ENCODE peak calls at places on chromosomes 16 and 17, in four cellular contexts. One of them, this sample, is unnamed.
A peak's percentile ranks its signal among the peaks of the same experiment; 100 is the strongest.

GRCh38 chr17:9700754-9701476 is 55.6 kb downstream of the USP43 start:
- DNase-seq in cardiac muscle cell: peak; percentile 18
- DNase-seq in GM03348: no peak
- DNase-seq in EH: no peak
- DNase-seq in this sample: no peak

GRCh38 chr17:81432873-81433451 is 37.7 kb downstream of the BAHCC1 start:
- DNase-seq in cardiac muscle cell: no peak
- DNase-seq in GM03348: no peak
- DNase-seq in EH: no peak
- DNase-seq in this sample: no peak

GRCh38 chr17:7552621-7553051 is 3.8 kb downstream of the TNFSF12 start:
- DNase-seq in cardiac muscle cell: no peak
- DNase-seq in GM03348: no peak
- DNase-seq in EH: no peak
- DNase-seq in this sample: no peak

GRCh38 chr16:10039220-10040096 is 142.8 kb downstream of the GRIN2A start:
- DNase-seq in cardiac muscle cell: peak; percentile 66
- DNase-seq in GM03348: peak; percentile 24
- DNase-seq in EH: peak; percentile 15
- DNase-seq in this sample: peak; percentile 48

GRCh38 chr17:2058521-2059124 is 3.7 kb downstream of the HIC1 start:
- DNase-seq in cardiac muscle cell: peak; percentile 55
- DNase-seq in GM03348: no peak
- DNase-seq in EH: peak; percentile 66
- DNase-seq in this sample: no peak

GRCh38 chr17:64466019-64466735 is 17.3 kb downstream of the MILR1 start:
- DNase-seq in cardiac muscle cell: no peak
- DNase-seq in GM03348: no peak
- DNase-seq in EH: peak; percentile 41
- DNase-seq in this sample: no peak

GRCh38 chr17:35799942-35800341 is 4.5 kb upstream of the MMP28 start:
- DNase-seq in cardiac muscle cell: no peak
- DNase-seq in GM03348: peak; percentile 83
- DNase-seq in EH: peak; percentile 85
- DNase-seq in this sample: peak; percentile 74

GRCh38 chr16:56950881-56951771 is 10.6 kb upstream of the CETP start:
- DNase-seq in cardiac muscle cell: peak; percentile 75
- DNase-seq in GM03348: peak; percentile 82
- DNase-seq in EH: peak; percentile 64
- DNase-seq in this sample: peak; percentile 61

GRCh38 chr16:89905511-89906140 is 13.0 kb upstream of the MC1R start:
- DNase-seq in cardiac muscle cell: no peak
- DNase-seq in GM03348: no peak
- DNase-seq in EH: no peak
- DNase-seq in this sample: no peak

GRCh38 chr17:1110844-1111598 is 68.8 kb downstream of the ABR start:
- DNase-seq in cardiac muscle cell: peak; percentile 50
- DNase-seq in GM03348: peak; percentile 84
- DNase-seq in EH: peak; percentile 95
- DNase-seq in this sample: peak; percentile 97

GRCh38 chr17:28335959-28336871 is 654 bp downstream of the TNFAIP1 start:
- DNase-seq in cardiac muscle cell: peak; percentile 83
- DNase-seq in GM03348: peak; percentile 72
- DNase-seq in EH: peak; percentile 94
- DNase-seq in this sample: peak; percentile 95

GRCh38 chr16:90077757-90078593 is 844 bp upstream of the PRDM7 start:
- DNase-seq in cardiac muscle cell: peak; percentile 0
- DNase-seq in GM03348: peak; percentile 27
- DNase-seq in EH: no peak
- DNase-seq in this sample: no peak

GRCh38 chr17:58786586-58787295 is 31.1 kb downstream of the PPM1E start:
- DNase-seq in cardiac muscle cell: no peak
- DNase-seq in GM03348: peak; percentile 34
- DNase-seq in EH: peak; percentile 92
- DNase-seq in this sample: peak; percentile 91

GRCh38 chr16:56611281-56611833 is 3.0 kb downstream of the MT2A start:
- DNase-seq in cardiac muscle cell: no peak
- DNase-seq in GM03348: peak; percentile 33
- DNase-seq in EH: peak; percentile 64
- DNase-seq in this sample: peak; percentile 55

GRCh38 chr17:61392679-61393078 is 7.0 kb upstream of the TBX2 start:
- DNase-seq in cardiac muscle cell: no peak
- DNase-seq in GM03348: no peak
- DNase-seq in EH: no peak
- DNase-seq in this sample: no peak

GRCh38 chr16:83970430-83970815 is 2.4 kb downstream of the NECAB2 start:
- DNase-seq in cardiac muscle cell: no peak
- DNase-seq in GM03348: no peak
- DNase-seq in EH: no peak
- DNase-seq in this sample: no peak

GRCh38 chr16:3618782-3619166 is 7.4 kb upstream of the SLX4 start:
- DNase-seq in cardiac muscle cell: no peak
- DNase-seq in GM03348: no peak
- DNase-seq in EH: peak; percentile 26
- DNase-seq in this sample: peak; percentile 20

GRCh38 chr17:67027031-67027628 is 17.2 kb upstream of the CACNG1 start:
- DNase-seq in cardiac muscle cell: no peak
- DNase-seq in GM03348: peak; percentile 41
- DNase-seq in EH: peak; percentile 25
- DNase-seq in this sample: peak; percentile 20

GRCh38 chr17:1094591-1094990 is 85.2 kb downstream of the ABR start:
- DNase-seq in cardiac muscle cell: no peak
- DNase-seq in GM03348: no peak
- DNase-seq in EH: no peak
- DNase-seq in this sample: no peak

GRCh38 chr17:78224226-78225087 is 7.0 kb upstream of the TMEM235 start:
- DNase-seq in cardiac muscle cell: no peak
- DNase-seq in GM03348: no peak
- DNase-seq in EH: no peak
- DNase-seq in this sample: no peak

GRCh38 chr16:56737539-56737938 is 7.6 kb downstream of the NUP93 start:
- DNase-seq in cardiac muscle cell: no peak
- DNase-seq in GM03348: no peak
- DNase-seq in EH: no peak
- DNase-seq in this sample: no peak

GRCh38 chr17:40901981-40902862 is 17.2 kb upstream of the KRT20 start:
- DNase-seq in cardiac muscle cell: no peak
- DNase-seq in GM03348: no peak
- DNase-seq in EH: peak; percentile 74
- DNase-seq in this sample: peak; percentile 38

GRCh38 chr16:81945665-81946064 is 65.6 kb downstream of the SDR42E1 start:
- DNase-seq in cardiac muscle cell: no peak
- DNase-seq in GM03348: peak; percentile 76
- DNase-seq in EH: peak; percentile 72
- DNase-seq in this sample: peak; percentile 33

GRCh38 chr16:12081048-12081404 is 104.5 kb downstream of the SNX29 start:
- DNase-seq in cardiac muscle cell: no peak
- DNase-seq in GM03348: no peak
- DNase-seq in EH: no peak
- DNase-seq in this sample: no peak

GRCh38 chr16:22014271-22014873 is 6.5 kb downstream of the MOSMO start:
- DNase-seq in cardiac muscle cell: no peak
- DNase-seq in GM03348: no peak
- DNase-seq in EH: no peak
- DNase-seq in this sample: no peak

GRCh38 chr17:9364837-9365430 is 210.7 kb downstream of the STX8 start:
- DNase-seq in cardiac muscle cell: no peak
- DNase-seq in GM03348: no peak
- DNase-seq in EH: peak; percentile 74
- DNase-seq in this sample: peak; percentile 23

GRCh38 chr17:39001703-39002637 is 34.8 kb upstream of the FBXO47 start:
- DNase-seq in cardiac muscle cell: no peak
- DNase-seq in GM03348: peak; percentile 90
- DNase-seq in EH: peak; percentile 97
- DNase-seq in this sample: peak; percentile 94

GRCh38 chr16:81589975-81590650 is 145.5 kb downstream of the CMIP start:
- DNase-seq in cardiac muscle cell: no peak
- DNase-seq in GM03348: no peak
- DNase-seq in EH: no peak
- DNase-seq in this sample: no peak

GRCh38 chr17:1390422-1391367 is 9.3 kb downstream of the YWHAE start:
- DNase-seq in cardiac muscle cell: peak; percentile 77
- DNase-seq in GM03348: no peak
- DNase-seq in EH: peak; percentile 50
- DNase-seq in this sample: no peak

GRCh38 chr16:4539716-4540284 is 1.2 kb upstream of the CDIP1 start:
- DNase-seq in cardiac muscle cell: no peak
- DNase-seq in GM03348: no peak
- DNase-seq in EH: no peak
- DNase-seq in this sample: no peak

GRCh38 chr16:54940279-54940604 is 9.6 kb downstream of the IRX5 start:
- DNase-seq in cardiac muscle cell: no peak
- DNase-seq in GM03348: no peak
- DNase-seq in EH: no peak
- DNase-seq in this sample: no peak

GRCh38 chr16:12231666-12232065 is 255.1 kb downstream of the SNX29 start:
- DNase-seq in cardiac muscle cell: no peak
- DNase-seq in GM03348: peak; percentile 72
- DNase-seq in EH: peak; percentile 90
- DNase-seq in this sample: peak; percentile 76

GRCh38 chr17:43645765-43646481 is 15.8 kb downstream of the MEOX1 start:
- DNase-seq in cardiac muscle cell: no peak
- DNase-seq in GM03348: peak; percentile 88
- DNase-seq in EH: peak; percentile 46
- DNase-seq in this sample: peak; percentile 38

GRCh38 chr17:57593739-57594462 is 151.2 kb downstream of the CCDC182 start:
- DNase-seq in cardiac muscle cell: no peak
- DNase-seq in GM03348: no peak
- DNase-seq in EH: no peak
- DNase-seq in this sample: no peak

GRCh38 chr16:9364721-9365693 is 273.6 kb downstream of the HAPSTR1 start:
- DNase-seq in cardiac muscle cell: no peak
- DNase-seq in GM03348: no peak
- DNase-seq in EH: no peak
- DNase-seq in this sample: no peak

GRCh38 chr17:58391302-58391984 is 25.9 kb downstream of the RNF43 start:
- DNase-seq in cardiac muscle cell: peak; percentile 89
- DNase-seq in GM03348: no peak
- DNase-seq in EH: peak; percentile 16
- DNase-seq in this sample: peak; percentile 45

GRCh38 chr17:4500188-4500565 is 1.5 kb downstream of the SPNS2 start:
- DNase-seq in cardiac muscle cell: no peak
- DNase-seq in GM03348: no peak
- DNase-seq in EH: no peak
- DNase-seq in this sample: no peak